ENCODE peak calls at places on chromosomes 4 and X, in five cellular contexts. I is stomach, S is SK-N-SH, J is breast epithelium, V is K562. Y is an unnamed sample.
A peak's percentile ranks its signal among the peaks of the same experiment; 100 is the strongest.

GRCh38 chr4:85837334-85837733 is 362.4 kb downstream of the ARHGAP24 start:
- DNase-seq in I (no peak), S (no peak), J (no peak), V (no peak), Y (no peak)

GRCh38 chr4:52016985-52017384 is 3.2 kb downstream of the LRRC66 start:
- DNase-seq in I (no peak), S (no peak), J (no peak), V (no peak), Y (no peak)

GRCh38 chrX:46903458-46904242 is 8.6 kb upstream of the JADE3 start:
- DNase-seq in I (peak; percentile 87), S (peak; percentile 82), J (peak; percentile 61), V (peak; percentile 12), Y (peak; percentile 91)

GRCh38 chrX:102808336-102808735 is 87.8 kb downstream of the GPRASP3 start:
- DNase-seq in I (no peak), S (no peak), J (no peak), V (no peak), Y (no peak)

GRCh38 chr4:40455340-40455902 is 120.3 kb downstream of the CHRNA9 start:
- DNase-seq in I (no peak), S (no peak), J (no peak), V (no peak), Y (no peak)

GRCh38 chr4:165288639-165289428 is 38.6 kb upstream of the MSMO1 start:
- DNase-seq in I (no peak), S (no peak), J (no peak), V (no peak), Y (no peak)

GRCh38 chr4:7328913-7329638 is 105.7 kb downstream of the PSAPL1 start:
- DNase-seq in I (no peak), S (no peak), J (peak; percentile 40), V (no peak), Y (no peak)

GRCh38 chrX:66030505-66031317 is 9.2 kb downstream of the VSIG4 start:
- DNase-seq in I (no peak), S (peak; percentile 7), J (no peak), V (peak; percentile 38), Y (no peak)

GRCh38 chr4:127045872-127046271 is 586.9 kb upstream of the INTU start:
- DNase-seq in I (no peak), S (no peak), J (no peak), V (no peak), Y (no peak)

GRCh38 chr4:188023682-188024081 is 28.1 kb downstream of the ZFP42 start:
- DNase-seq in I (no peak), S (no peak), J (no peak), V (no peak), Y (no peak)

GRCh38 chrX:33339219-33339618 is 127.9 kb upstream of the DMD start:
- DNase-seq in I (no peak), S (no peak), J (no peak), V (no peak), Y (no peak)

GRCh38 chr4:164772076-164772475 is 18.1 kb downstream of the SMIM31 start:
- DNase-seq in I (no peak), S (no peak), J (no peak), V (no peak), Y (no peak)

GRCh38 chr4:1371831-1372165 is 24.8 kb downstream of the UVSSA start:
- DNase-seq in I (no peak), S (no peak), J (no peak), V (no peak), Y (no peak)

GRCh38 chr4:95093936-95094929 is 336.5 kb downstream of the BMPR1B start:
- DNase-seq in I (no peak), S (no peak), J (no peak), V (no peak), Y (no peak)

GRCh38 chr4:7411491-7411890 is 23.2 kb downstream of the PSAPL1 start:
- DNase-seq in I (peak; percentile 7), S (peak; percentile 1), J (no peak), V (no peak), Y (no peak)

GRCh38 chr4:94410678-94411206 is 41.0 kb upstream of the PDLIM5 start:
- DNase-seq in I (no peak), S (no peak), J (no peak), V (no peak), Y (no peak)

GRCh38 chrX:19661977-19662376 is 146.7 kb upstream of the MAP3K15 start:
- DNase-seq in I (no peak), S (no peak), J (no peak), V (no peak), Y (no peak)

GRCh38 chr4:64266263-64266662 is 143.0 kb downstream of the TECRL start:
- DNase-seq in I (no peak), S (no peak), J (no peak), V (no peak), Y (no peak)

GRCh38 chr4:150573534-150573933 is 8.4 kb upstream of the MAB21L2 start:
- DNase-seq in I (no peak), S (no peak), J (no peak), V (no peak), Y (no peak)

GRCh38 chrX:155188786-155189185 is 27.5 kb upstream of the VBP1 start:
- DNase-seq in I (no peak), S (no peak), J (no peak), V (no peak), Y (no peak)

GRCh38 chr4:140777894-140778293 is 21.7 kb upstream of the TBC1D9 start:
- DNase-seq in I (no peak), S (no peak), J (no peak), V (no peak), Y (no peak)

GRCh38 chr4:140777401-140777800 is 21.2 kb upstream of the TBC1D9 start:
- DNase-seq in I (no peak), S (no peak), J (no peak), V (no peak), Y (no peak)

GRCh38 chr4:140776551-140776950 is 20.4 kb upstream of the TBC1D9 start:
- DNase-seq in I (no peak), S (no peak), J (no peak), V (no peak), Y (no peak)

GRCh38 chr4:140774956-140775355 is 18.8 kb upstream of the TBC1D9 start:
- DNase-seq in I (no peak), S (no peak), J (no peak), V (no peak), Y (no peak)

DNA sequence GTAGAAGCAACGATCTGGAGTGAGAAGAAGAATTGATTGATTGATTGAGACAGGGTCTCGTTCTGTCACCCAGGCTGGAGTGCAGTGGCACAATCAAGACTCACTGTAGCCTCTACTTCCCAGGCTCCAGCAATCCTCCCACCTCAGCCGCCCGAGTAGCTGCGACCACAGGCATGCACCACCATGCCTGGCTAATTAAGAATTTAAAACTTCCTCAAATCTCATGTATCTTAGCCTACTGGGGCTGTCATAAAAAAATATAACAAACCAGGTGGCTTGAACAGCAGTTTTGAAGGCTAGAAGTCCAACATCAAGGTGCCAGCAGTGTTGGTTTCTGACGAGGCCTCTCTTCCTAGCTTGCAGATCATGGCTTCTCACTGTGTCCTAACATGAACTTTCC is 18.3 kb upstream of the TBC1D9 start:
- DNase-seq in I (no peak), S (no peak), J (no peak), V (no peak), Y (no peak)
- H3K4me1 ChIP-seq in I (no peaks in the 10 kb centered on the region), S (no peaks in the 10 kb centered on the region), J (no peaks in the 10 kb centered on the region), V (no peaks in the 10 kb centered on the region), Y (no peaks in the 10 kb centered on the region)

GRCh38 chr4:15238720-15239119 is 189.1 kb upstream of the C1QTNF7 start:
- DNase-seq in I (no peak), S (peak; percentile 65), J (no peak), V (peak; percentile 19), Y (no peak)

GRCh38 chr4:15244354-15244753 is 183.5 kb upstream of the C1QTNF7 start:
- DNase-seq in I (no peak), S (no peak), J (no peak), V (no peak), Y (no peak)

GRCh38 chr4:15240764-15241163 is 187.1 kb upstream of the C1QTNF7 start:
- DNase-seq in I (no peak), S (no peak), J (no peak), V (no peak), Y (no peak)

GRCh38 chr4:15241946-15242345 is 185.9 kb upstream of the C1QTNF7 start:
- DNase-seq in I (no peak), S (no peak), J (no peak), V (no peak), Y (no peak)

DNA sequence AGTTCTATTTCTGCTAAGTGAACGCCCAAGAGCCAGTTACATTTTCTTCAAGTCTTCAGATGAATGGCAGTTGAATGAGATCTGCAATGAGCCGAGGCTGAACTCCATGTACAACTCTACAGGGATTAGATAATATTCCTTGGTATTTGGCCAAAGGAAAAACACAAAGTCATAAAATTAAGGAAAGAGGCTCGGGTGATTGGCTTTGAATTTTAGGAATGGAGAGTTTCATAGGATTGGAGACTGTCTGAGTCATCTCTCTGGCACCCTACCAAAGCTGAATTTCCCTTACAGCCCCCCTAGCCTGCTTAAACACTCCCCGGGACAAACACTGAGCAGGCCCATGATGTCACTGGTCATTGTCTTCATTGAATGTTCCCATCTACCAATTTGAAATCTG is 188.0 kb upstream of the C1QTNF7 start:
- DNase-seq in I (no peak), S (no peak), J (no peak), V (no peak), Y (no peak)
- TF ChIP-seq POLR2AphosphoS5 in I (no peak), S (no peak), J (no peak), V (no peak), Y (no peak)

DNA sequence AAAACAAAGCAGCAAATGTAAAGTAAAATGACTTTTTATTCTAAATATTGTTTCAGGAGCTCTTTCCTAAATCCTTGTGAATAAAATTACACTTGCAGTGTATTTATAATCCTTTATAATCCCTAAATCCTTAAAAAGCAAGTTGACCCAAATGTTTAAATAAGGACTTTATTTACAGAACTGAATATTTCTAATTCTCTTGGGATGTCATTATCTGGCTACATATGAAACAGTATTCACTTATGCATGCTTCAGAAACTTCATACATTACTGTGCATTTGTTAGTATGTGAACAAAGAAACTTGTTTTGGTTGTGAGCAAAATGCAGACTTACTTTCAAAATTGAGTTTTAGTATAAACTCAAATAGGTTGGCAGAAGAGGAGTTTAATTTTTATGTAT is 49.2 kb downstream of the PTTG2 start:
- DNase-seq in I (no peak), S (no peak), J (no peak), V (no peak), Y (no peak)
- H3K4me1 ChIP-seq in I (peaks cover 16% of the 10 kb centered on the region), S (no peaks in the 10 kb centered on the region), J (no peaks in the 10 kb centered on the region), V (no peaks in the 10 kb centered on the region), Y (peaks cover 50% of the 10 kb centered on the region)

GRCh38 chr4:175674219-175674618 is 137.8 kb downstream of the GPM6A start:
- DNase-seq in I (no peak), S (no peak), J (no peak), V (no peak), Y (no peak)
- TF ChIP-seq POLR2AphosphoS5 in I (no peak), S (no peak), J (no peak), V (no peak), Y (no peak)

DNA sequence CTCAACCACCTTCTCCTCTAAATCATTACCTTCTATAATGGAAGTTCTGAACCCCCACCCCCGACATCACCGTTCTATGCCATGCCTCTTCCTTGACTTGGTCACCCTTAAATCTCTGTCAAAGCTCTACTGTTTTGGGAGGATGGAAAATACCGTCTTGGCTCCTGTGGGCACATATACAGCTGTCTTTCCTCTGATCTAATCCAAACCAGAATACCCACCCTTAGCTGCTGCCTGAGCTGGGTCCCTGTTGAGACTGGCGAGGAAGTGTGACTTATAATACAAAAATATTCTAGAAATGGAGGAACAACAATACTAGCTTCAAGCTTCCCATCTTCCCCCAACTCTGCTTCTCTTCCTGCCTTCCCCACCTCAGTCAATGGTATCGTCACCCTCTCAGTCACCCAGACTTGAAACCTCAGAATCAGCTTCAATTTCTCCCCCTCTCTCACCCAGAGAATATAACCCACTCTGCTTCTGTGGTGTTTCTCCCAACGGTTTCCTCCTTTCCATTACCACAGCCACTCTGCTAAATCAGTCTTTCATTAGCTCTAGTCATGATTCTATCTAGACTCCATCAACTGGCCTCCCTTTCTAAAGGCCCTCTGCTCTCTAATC is 583 bp upstream of the IL2RG start:
- DNase-seq in I (no peak), S (no peak), J (no peak), V (no peak), Y (no peak)
- H3K4me1 ChIP-seq in I (no peaks in the 10 kb centered on the region), S (peaks cover 4% of the 10 kb centered on the region), J (no peaks in the 10 kb centered on the region), V (peaks cover 51% of the 10 kb centered on the region), Y (no peaks in the 10 kb centered on the region)